ENCODE peak calls at places on chromosomes 11 and 22, in nine cellular contexts. N is midbrain, F is GM10248, Q is fibroblast of pulmonary artery, Z is SHP77, P is NCI-H1694, E is AG10803, H is hippocampal formation, I is Peyer's patch. O is an unnamed sample.

GRCh38 chr11:71300187-71300586 is 47.8 kb upstream of the SHANK2 start:
- DNase-seq in E (peak), Z (no peak), I (no peak), N (no peak), H (no peak), Q (no peak), P (no peak), F (no peak), O (peak)

GRCh38 chr11:94932503-94932902 is 40.9 kb downstream of the CWC15 start:
- DNase-seq in P (no peak), N (no peak), I (no peak), Q (no peak), E (peak), F (no peak), Z (no peak), H (no peak), O (no peak)

GRCh38 chr11:68099474-68100405 is 21.4 kb downstream of the CHKA start:
- DNase-seq in E (no peak), Q (peak), P (no peak), F (peak), H (no peak), N (peak), I (peak), Z (no peak), O (peak)

GRCh38 chr11:2788751-2789140 is 89.0 kb upstream of the KCNQ1OT1 start:
- DNase-seq in Q (no peak), I (no peak), Z (no peak), F (no peak), P (no peak), N (no peak), E (no peak), H (no peak), O (no peak)

GRCh38 chr22:45473626-45474237 is 29.0 kb upstream of the FBLN1 start:
- DNase-seq in E (no peak), N (no peak), H (no peak), Z (no peak), P (no peak), I (no peak), Q (no peak), F (no peak), O (peak)

GRCh38 chr11:78048561-78048960 is 15.1 kb upstream of the THRSP start:
- DNase-seq in E (no peak), Q (no peak), N (no peak), I (no peak), Z (no peak), H (no peak), P (no peak), F (no peak), O (no peak)

GRCh38 chr11:75656044-75656726 is 12.7 kb downstream of the MAP6 start:
- DNase-seq in Q (no peak), Z (no peak), E (peak), F (no peak), I (no peak), N (no peak), P (no peak), H (no peak), O (peak)

GRCh38 chr22:23503142-23503541 is 76.9 kb downstream of the IGLL1 start:
- DNase-seq in F (no peak), P (no peak), Z (no peak), Q (no peak), N (no peak), I (no peak), E (no peak), H (no peak), O (no peak)

GRCh38 chr11:68756171-68756766 is 4.9 kb upstream of the TESMIN start:
- DNase-seq in F (no peak), P (no peak), I (no peak), Z (no peak), H (no peak), N (no peak), Q (no peak), E (peak), O (no peak)

GRCh38 chr11:72745925-72746550 is 6.2 kb downstream of the ARAP1 start:
- DNase-seq in E (no peak), Z (no peak), P (no peak), H (no peak), Q (no peak), N (no peak), F (no peak), I (no peak), O (no peak)

O was measured in astrocyte of the hippocampus.